ENCODE peak calls at places on chromosomes 5 and 9, in six cellular contexts. L is neuronal stem cell, W is mesenchymal stem cell, S is mesendoderm, U is IMR-90, T is H9. G is an unnamed sample. For H3K79me1, the result is how much of the 10 kb centered on the place peaks cover.

GRCh38 chr9:15287309-15287708 is 19.7 kb downstream of the TTC39B start:
- DNase-seq in L (no peak), W (no peak), S (peak), U (no peak), T (no peak), G (no peak)

GRCh38 chr5:93915142-93915553 is 173.7 kb upstream of the POU5F2 start:
- DNase-seq in L (no peak), W (peak), S (peak), U (peak), T (no peak), G (no peak)

GRCh38 chr5:175680020-175680419 is 22.1 kb downstream of the HRH2 start:
- DNase-seq in L (no peak), W (no peak), S (no peak), U (no peak), T (no peak), G (no peak)

GRCh38 chr5:643811-644271 is 31.7 kb downstream of the CEP72 start:
- DNase-seq in L (no peak), W (no peak), S (no peak), U (no peak), T (no peak), G (no peak)

GRCh38 chr5:4022991-4023390 is 427.4 kb downstream of the IRX1 start:
- DNase-seq in L (no peak), W (no peak), S (no peak), U (no peak), T (no peak), G (no peak)

GRCh38 chr9:126667190-126668055 is 53.7 kb downstream of the LMX1B start:
- DNase-seq in L (no peak), W (no peak), S (no peak), U (no peak), T (no peak), G (no peak)

GRCh38 chr5:77168884-77169254 is 41.6 kb upstream of the PDE8B start:
- DNase-seq in L (no peak), W (no peak), S (no peak), U (no peak), T (no peak), G (no peak)

GRCh38 chr5:34452170-34452828 is 203.8 kb upstream of the RAI14 start:
- DNase-seq in L (no peak), W (peak), S (peak), U (peak), T (no peak), G (no peak)

GRCh38 chr9:97980918-97981827 is 2.0 kb upstream of the ANP32B start:
- DNase-seq in L (no peak), W (no peak), S (peak), U (no peak), T (no peak), G (no peak)

GRCh38 chr5:93741136-93741811 is at the start of gene POU5F2:
- DNase-seq in L (no peak), W (no peak), S (peak), U (no peak), T (peak), G (peak)

GRCh38 chr9:12718482-12719026 is 25.4 kb downstream of the TYRP1 start:
- DNase-seq in L (peak), W (peak), S (peak), U (peak), T (peak), G (peak)

GRCh38 chr9:87336914-87337333 is 160.7 kb upstream of the DAPK1 start:
- DNase-seq in L (peak), W (peak), S (peak), U (peak), T (no peak), G (no peak)

GRCh38 chr5:127080001-127080478 is 6.7 kb upstream of the C5orf63 start:
- DNase-seq in L (no peak), W (peak), S (peak), U (no peak), T (peak), G (no peak)

GRCh38 chr5:135564305-135564704 is 14.5 kb downstream of the CXCL14 start:
- DNase-seq in L (no peak), W (no peak), S (no peak), U (no peak), T (no peak), G (no peak)

GRCh38 chr5:135559342-135559741 is 19.4 kb downstream of the CXCL14 start:
- DNase-seq in L (no peak), W (no peak), S (peak), U (peak), T (no peak), G (no peak)

GRCh38 chr5:135557034-135557838 is 21.5 kb upstream of the NEUROG1 start:
- DNase-seq in L (no peak), W (no peak), S (no peak), U (no peak), T (no peak), G (no peak)

GRCh38 chr5:135561266-135561665 is 17.5 kb downstream of the CXCL14 start:
- DNase-seq in L (no peak), W (no peak), S (no peak), U (no peak), T (no peak), G (no peak)

DNA sequence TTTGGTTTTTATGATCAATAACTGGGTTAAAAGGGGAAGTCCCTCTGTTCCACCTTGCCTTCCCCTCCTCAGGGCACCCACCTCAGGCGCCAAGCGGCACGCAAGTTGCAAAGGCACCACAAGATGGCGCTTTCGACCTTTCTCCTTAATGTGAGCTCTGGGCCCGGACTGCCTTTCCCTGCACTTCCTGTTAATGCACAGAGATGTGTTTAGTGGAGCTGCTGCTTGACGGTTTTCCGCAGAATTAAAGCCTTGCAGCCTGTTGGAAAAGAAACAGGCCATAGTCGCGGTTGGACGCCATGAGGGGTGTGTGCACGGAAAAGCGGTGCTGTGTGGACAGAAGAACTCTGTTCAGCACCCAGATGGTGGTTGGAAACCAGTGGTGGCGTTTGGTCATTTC is 17.9 kb downstream of the CXCL14 start:
- DNase-seq in L (peak), W (peak), S (peak), U (peak), T (peak), G (peak)
- H4K8ac ChIP-seq in L (no peak), W (peak), S (no peak), U (no peak), T (no peak), G (peak)

DNA sequence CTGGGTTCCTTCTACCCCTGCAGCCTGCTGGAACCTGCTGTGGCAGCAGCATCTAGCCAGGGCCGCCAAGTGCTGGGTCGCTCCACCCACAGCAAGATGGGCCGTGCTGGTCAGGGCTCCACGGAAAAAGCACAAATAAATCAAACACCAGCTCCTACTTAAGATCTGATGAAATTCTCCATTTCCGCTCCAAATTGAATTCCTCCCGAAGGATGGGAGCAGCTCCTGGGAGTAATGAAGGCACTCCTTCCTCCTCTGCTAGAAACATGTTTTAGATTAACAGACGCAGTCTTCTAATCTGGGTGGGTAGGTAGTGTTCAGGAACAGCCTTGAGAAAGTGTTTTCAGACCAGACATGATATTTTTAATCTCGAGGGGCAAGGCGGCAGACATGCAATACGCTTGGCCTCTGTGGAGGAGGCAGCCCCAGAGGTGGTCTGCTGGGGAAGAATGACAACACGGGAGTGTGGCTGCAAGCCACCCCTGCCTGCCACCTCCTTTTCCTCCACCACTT is 194.0 kb downstream of the AOPEP start:
- DNase-seq in L (no peak), W (peak), S (peak), U (peak), T (no peak), G (no peak)
- H3K79me1 ChIP-seq in L (under half), W (under half), S (under half), U (under half), T (under half), G (under half)

GRCh38 chr9:95102001-95102433 is 215.5 kb downstream of the FANCC start:
- DNase-seq in L (no peak), W (no peak), S (no peak), U (no peak), T (no peak), G (no peak)
- H4K8ac ChIP-seq in L (no peak), W (no peak), S (no peak), U (no peak), T (no peak), G (no peak)

DNA sequence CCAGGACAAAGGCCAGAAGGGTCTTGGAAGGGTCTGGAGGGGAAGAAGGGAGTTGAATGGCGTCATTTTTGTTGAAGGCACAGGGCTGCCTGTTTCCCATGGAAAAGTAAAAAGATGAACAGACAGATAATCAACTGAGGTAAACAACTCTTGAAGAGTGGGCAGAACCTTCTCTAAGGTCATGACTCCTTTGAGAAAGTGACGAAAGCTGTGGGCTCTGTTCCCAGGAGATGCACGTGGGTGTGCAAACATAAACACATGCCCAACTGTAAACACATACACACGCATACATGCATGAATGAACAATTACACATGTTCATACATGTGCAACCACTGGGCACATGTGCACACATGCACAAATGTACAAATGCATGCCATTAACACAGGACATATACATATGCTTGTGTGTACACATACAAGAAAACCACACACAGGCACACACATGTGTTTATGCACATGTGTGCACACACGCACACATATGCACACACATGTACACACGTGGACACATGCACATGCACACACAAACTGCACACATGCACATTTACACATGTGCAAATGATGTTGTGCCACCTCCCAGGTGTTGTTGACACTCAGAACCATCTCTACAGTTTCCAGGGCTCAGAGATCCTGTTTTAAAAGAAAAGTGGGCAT is 143.3 kb downstream of the GADD45G start:
- DNase-seq in L (no peak), W (peak), S (no peak), U (no peak), T (no peak), G (no peak)
- H3K79me1 ChIP-seq in L (under half), W (under half), S (under half), U (under half), T (under half), G (under half)

GRCh38 chr9:96064838-96065481 is 189.5 kb downstream of the ERCC6L2 start:
- DNase-seq in L (no peak), W (no peak), S (peak), U (no peak), T (no peak), G (no peak)
- H4K8ac ChIP-seq in L (no peak), W (no peak), S (no peak), U (no peak), T (no peak), G (no peak)

GRCh38 chr5:37839441-37840035 is 303 bp downstream of the GDNF start:
- DNase-seq in L (no peak), W (peak), S (peak), U (peak), T (no peak), G (peak)
- H3K79me1 ChIP-seq in L (under half), W (under half), S (under half), U (under half), T (under half), G (under half)

DNA sequence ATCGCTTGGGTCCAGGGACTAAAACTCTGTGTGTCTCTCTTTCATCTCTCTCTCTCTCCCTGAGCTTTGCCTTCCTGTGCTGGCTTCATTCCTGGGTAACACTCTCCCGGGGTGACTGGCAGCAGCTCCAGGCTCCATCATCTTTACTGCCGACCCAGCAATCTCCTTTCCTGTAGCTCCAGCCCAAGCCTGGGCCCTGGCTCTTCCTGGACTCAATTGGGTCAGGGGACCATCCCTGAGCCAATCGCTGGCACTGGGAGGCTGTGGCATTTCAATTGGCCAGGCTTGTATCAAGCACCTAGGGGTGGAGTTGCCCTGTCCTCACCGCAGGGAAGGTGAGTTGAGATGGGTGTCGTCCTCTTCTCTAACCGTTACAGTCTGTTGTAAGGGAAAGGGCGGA is 31.9 kb downstream of the FAM240B start:
- DNase-seq in L (no peak), W (no peak), S (no peak), U (no peak), T (no peak), G (no peak)
- H4K8ac ChIP-seq in L (no peak), W (no peak), S (no peak), U (no peak), T (no peak), G (no peak)

GRCh38 chr9:129333613-129333960 is 155.5 kb upstream of the IER5L start:
- DNase-seq in L (no peak), W (peak), S (peak), U (no peak), T (peak), G (no peak)

GRCh38 chr9:129336130-129336528 is 158.1 kb upstream of the IER5L start:
- DNase-seq in L (no peak), W (no peak), S (peak), U (peak), T (no peak), G (peak)

GRCh38 chr9:129333961-129334743 is 156.1 kb upstream of the IER5L start:
- DNase-seq in L (peak), W (peak), S (peak), U (peak), T (peak), G (peak)

GRCh38 chr9:129335456-129336129 is 157.5 kb upstream of the IER5L start:
- DNase-seq in L (no peak), W (no peak), S (no peak), U (no peak), T (no peak), G (no peak)

DNA sequence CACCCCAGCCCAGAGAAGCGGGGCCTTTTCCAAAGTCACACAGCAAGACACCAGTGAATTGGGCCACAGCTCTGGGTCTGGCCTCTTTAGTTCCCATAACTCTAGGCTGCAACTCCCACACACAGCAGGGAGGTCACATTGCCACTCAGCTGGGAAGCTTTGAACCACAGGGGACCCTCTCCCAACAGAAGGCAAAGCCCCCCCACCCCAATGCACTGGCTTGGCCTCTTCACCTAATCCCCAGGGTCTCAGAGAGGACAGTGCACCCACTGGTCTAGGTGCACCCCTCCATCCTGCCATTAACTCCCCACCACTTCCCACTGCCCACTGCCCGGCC is 156.7 kb upstream of the IER5L start:
- DNase-seq in L (no peak), W (no peak), S (no peak), U (no peak), T (no peak), G (no peak)
- H3K79me1 ChIP-seq in L (under half), W (under half), S (under half), U (under half), T (under half), G (under half)

G was measured in H1.